ENCODE peak calls at places on chromosomes 3 and 15, in five cellular contexts. Z is A549, M is HCT116, H is GM23338, L is K562. I is an unnamed sample.

GRCh38 chr3:171776839-171777607 is 33.3 kb downstream of the PLD1 start:
- DNase-seq in Z (no peak), M (no peak), H (peak; percentile 23), L (no peak), I (peak; percentile 75)

GRCh38 chr3:71984843-71985594 is 200.1 kb upstream of the PROK2 start:
- DNase-seq in Z (no peak), M (no peak), H (no peak), L (no peak), I (no peak)

GRCh38 chr3:143119974-143120715 is 574 bp downstream of the CHST2 start:
- DNase-seq in Z (peak; percentile 18), M (no peak), H (peak; percentile 70), L (peak; percentile 39), I (no peak)

GRCh38 chr3:141386611-141387110 is 18.4 kb downstream of the ZBTB38 start:
- DNase-seq in Z (no peak), M (no peak), H (no peak), L (no peak), I (no peak)

GRCh38 chr15:82750831-82751181 is 41.1 kb upstream of the AP3B2 start:
- DNase-seq in Z (peak; percentile 33), M (no peak), H (peak; percentile 39), L (peak; percentile 23), I (no peak)

GRCh38 chr15:30046414-30046813 is 36.3 kb upstream of the GOLGA8J start:
- DNase-seq in Z (no peak), M (no peak), H (no peak), L (no peak), I (no peak)

GRCh38 chr3:73270839-73271483 is 209.5 kb downstream of the EBLN2 start:
- DNase-seq in Z (no peak), M (no peak), H (no peak), L (no peak), I (no peak)

GRCh38 chr3:12954891-12955650 is 113.7 kb upstream of the RPL32 start:
- DNase-seq in Z (no peak), M (no peak), H (no peak), L (no peak), I (peak; percentile 87)

GRCh38 chr3:133093366-133093765 is 55.2 kb downstream of the TMEM108 start:
- DNase-seq in Z (no peak), M (no peak), H (no peak), L (no peak), I (no peak)

GRCh38 chr15:79682285-79682684 is 214.5 kb downstream of the MTHFS start:
- DNase-seq in Z (peak; percentile 36), M (no peak), H (no peak), L (no peak), I (no peak)

GRCh38 chr3:171904829-171905228 is 61.7 kb downstream of the TMEM212 start:
- DNase-seq in Z (no peak), M (no peak), H (no peak), L (no peak), I (no peak)

GRCh38 chr3:169072494-169072893 is 591.0 kb downstream of the MECOM start:
- DNase-seq in Z (no peak), M (no peak), H (no peak), L (no peak), I (no peak)

GRCh38 chr15:45331977-45332376 is 46.4 kb downstream of the GATM start:
- DNase-seq in Z (no peak), M (no peak), H (no peak), L (no peak), I (no peak)

GRCh38 chr15:37094542-37095196 is 5.7 kb downstream of the MEIS2 start:
- DNase-seq in Z (no peak), M (no peak), H (no peak), L (no peak), I (no peak)

GRCh38 chr3:165070682-165071081 is 7.6 kb downstream of the SI start:
- DNase-seq in Z (no peak), M (no peak), H (peak; percentile 58), L (no peak), I (no peak)

GRCh38 chr3:50268703-50269451 is at the start of gene SEMA3B:
- DNase-seq in Z (peak; percentile 48), M (no peak), H (no peak), L (no peak), I (no peak)

GRCh38 chr3:133506215-133506901 is 67.1 kb upstream of the CDV3 start:
- DNase-seq in Z (no peak), M (no peak), H (no peak), L (no peak), I (no peak)

GRCh38 chr15:66912441-66912840 is 153.0 kb upstream of the SMAD3 start:
- DNase-seq in Z (no peak), M (no peak), H (no peak), L (no peak), I (no peak)

GRCh38 chr3:138284957-138285477 is 44.6 kb downstream of the NME9 start:
- DNase-seq in Z (no peak), M (no peak), H (peak; percentile 34), L (no peak), I (no peak)

GRCh38 chr3:5479229-5479799 is 291.8 kb downstream of the EDEM1 start:
- DNase-seq in Z (no peak), M (no peak), H (no peak), L (peak; percentile 60), I (no peak)

GRCh38 chr3:189298469-189299375 is 127.0 kb downstream of the TPRG1 start:
- DNase-seq in Z (no peak), M (no peak), H (no peak), L (no peak), I (no peak)

GRCh38 chr3:99747915-99748314 is 69.7 kb upstream of the CMSS1 start:
- DNase-seq in Z (no peak), M (peak; percentile 6), H (peak; percentile 28), L (no peak), I (no peak)

GRCh38 chr15:57227899-57228298 is 148.4 kb upstream of the CGNL1 start:
- DNase-seq in Z (no peak), M (no peak), H (no peak), L (no peak), I (no peak)

GRCh38 chr3:190718691-190719090 is 143.8 kb downstream of the GMNC start:
- DNase-seq in Z (no peak), M (no peak), H (no peak), L (no peak), I (no peak)

GRCh38 chr3:142534543-142534942 is 44.0 kb downstream of the ATR start:
- DNase-seq in Z (no peak), M (no peak), H (no peak), L (no peak), I (no peak)

GRCh38 chr3:62068337-62068736 is 305.0 kb downstream of the FEZF2 start:
- DNase-seq in Z (no peak), M (no peak), H (no peak), L (no peak), I (no peak)

GRCh38 chr3:8712045-8712870 is 21.3 kb upstream of the CAV3 start:
- DNase-seq in Z (no peak), M (no peak), H (no peak), L (peak; percentile 3), I (no peak)

GRCh38 chr3:141360888-141361598 is 7.3 kb upstream of the ZBTB38 start:
- DNase-seq in Z (peak; percentile 86), M (peak; percentile 59), H (peak; percentile 78), L (peak; percentile 71), I (no peak)

GRCh38 chr3:154864947-154865346 is 215.2 kb upstream of the MME start:
- DNase-seq in Z (no peak), M (no peak), H (no peak), L (no peak), I (no peak)

GRCh38 chr15:99324700-99325099 is 73.4 kb downstream of the LRRC28 start:
- DNase-seq in Z (no peak), M (no peak), H (no peak), L (no peak), I (no peak)
- H3K4me3 ChIP-seq in Z (no peak overlapping the region), M (peak overlapping the region; percentile 51), H (no peak overlapping the region), L (no peak overlapping the region), I (no peak overlapping the region)

GRCh38 chr3:9940746-9941145 is 7.1 kb downstream of the CRELD1 start:
- DNase-seq in Z (no peak), M (no peak), H (no peak), L (no peak), I (no peak)

GRCh38 chr3:9945358-9945757 is 6.8 kb downstream of the PRRT3 start:
- DNase-seq in Z (no peak), M (no peak), H (no peak), L (no peak), I (no peak)

GRCh38 chr3:9942164-9942563 is 8.5 kb downstream of the CRELD1 start:
- DNase-seq in Z (no peak), M (no peak), H (no peak), L (no peak), I (no peak)

GRCh38 chr3:9944271-9944670 is 7.9 kb downstream of the PRRT3 start:
- DNase-seq in Z (no peak), M (no peak), H (no peak), L (no peak), I (no peak)

DNA sequence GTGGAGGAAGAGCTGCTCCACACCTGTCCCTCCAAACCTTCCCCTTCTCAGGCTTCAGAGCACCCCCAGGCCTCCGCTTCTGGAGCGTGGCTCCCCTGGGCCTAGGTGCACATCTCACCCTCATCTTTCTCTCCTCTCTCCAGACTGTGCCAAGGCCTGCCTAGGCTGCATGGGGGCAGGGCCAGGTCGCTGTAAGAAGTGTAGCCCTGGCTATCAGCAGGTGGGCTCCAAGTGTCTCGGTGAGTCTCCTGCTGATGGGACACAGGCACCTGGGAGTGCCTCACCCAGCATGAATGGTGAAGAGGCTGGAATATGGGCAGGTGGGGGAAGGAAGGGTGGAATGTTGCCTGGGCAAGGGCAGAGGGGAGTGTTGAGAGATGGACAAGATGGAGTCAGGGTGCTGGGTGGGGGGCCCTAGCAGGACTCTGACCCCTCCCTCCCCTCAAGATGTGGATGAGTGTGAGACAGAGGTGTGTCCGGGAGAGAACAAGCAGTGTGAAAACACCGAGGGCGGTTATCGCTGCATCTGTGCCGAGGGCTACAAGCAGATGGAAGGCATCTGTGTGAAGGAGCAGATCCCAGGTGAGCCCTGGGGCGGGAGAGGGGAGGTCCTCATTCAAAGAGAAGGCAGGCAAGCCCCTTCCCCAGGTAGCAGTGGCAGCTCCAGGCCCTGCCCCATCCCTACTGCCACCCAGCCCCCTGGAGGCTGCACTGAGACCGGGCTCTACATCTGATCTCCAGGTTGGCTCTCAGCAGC is 9.1 kb downstream of the PRRT3 start:
- DNase-seq in Z (no peak), M (no peak), H (no peak), L (no peak), I (no peak)
- H3K27ac ChIP-seq in Z (no peak overlapping the region), M (no peak overlapping the region), H (no peak overlapping the region), L (no peak overlapping the region), I (no peak overlapping the region)

GRCh38 chr15:40766906-40767837 is 2.6 kb upstream of the C15orf62 start:
- DNase-seq in Z (no peak), M (no peak), H (peak; percentile 23), L (no peak), I (no peak)
- TF ChIP-seq REST in Z (no peak), M (no peak), H (no peak), L (no peak), I (no peak)

DNA sequence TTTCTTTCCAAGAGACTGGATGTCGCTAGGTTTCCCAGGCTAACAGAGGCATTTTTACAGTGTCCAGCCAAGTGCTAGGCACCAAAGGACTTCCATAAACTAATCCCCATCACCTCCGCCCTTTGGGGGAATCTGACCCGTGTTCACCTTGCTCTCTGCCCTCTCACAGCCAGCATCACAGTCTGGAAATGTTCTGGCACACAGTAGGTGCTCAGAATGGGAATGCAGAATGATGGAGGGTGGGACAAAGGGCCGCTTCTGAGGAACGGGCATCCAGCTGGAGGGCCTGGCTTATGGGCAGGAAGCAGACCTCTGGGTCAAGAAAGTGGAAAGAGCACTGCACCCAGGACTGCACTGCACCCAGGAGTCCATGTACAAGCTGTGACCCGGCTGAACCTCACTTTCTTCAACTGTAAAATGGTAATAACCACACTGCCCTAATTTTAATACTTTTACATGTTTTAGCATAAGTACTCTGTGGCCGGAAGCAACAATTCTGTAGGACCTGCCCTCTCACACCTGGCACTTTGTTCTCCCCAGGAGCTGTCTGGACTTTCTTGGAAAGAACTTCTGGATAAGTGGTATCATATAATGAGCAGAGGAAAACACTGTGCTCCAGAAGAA is 901 bp upstream of the NMB start:
- DNase-seq in Z (no peak), M (no peak), H (no peak), L (no peak), I (no peak)
- H3K4me3 ChIP-seq in Z (peak overlapping the region; percentile 47), M (peak overlapping the region; percentile 56), H (peak overlapping the region; percentile 82), L (no peak overlapping the region), I (peak overlapping the region; percentile 53)